ENCODE peak calls at places on chromosomes 3 and 15, in four cellular contexts. E is NCI-H146; N is Calu3; V is stimulated activated CD4-positive, alpha-beta T cell treated with anti-CD3 and anti-CD28 coated beads, Interleukin-2, amount 100 ng/mL, for 4 hours. R is an unnamed sample.

GRCh38 chr3:56759532-56759931 is 42.2 kb downstream of the ARHGEF3 start:
- DNase-seq in N (no peak), E (no peak), V (no peak), R (no peak)

GRCh38 chr3:193987186-193987585 is 148.8 kb upstream of the HES1 start:
- DNase-seq in E (no peak), N (no peak), V (no peak), R (no peak)

GRCh38 chr15:100995471-100996430 is 76.6 kb downstream of the LRRK1 start:
- DNase-seq in E (no peak), V (no peak), N (no peak), R (peak; percentile 84)

GRCh38 chr3:197466586-197467399 is 89.0 kb downstream of the BDH1 start:
- DNase-seq in E (no peak), N (peak; percentile 32), V (no peak), R (no peak)

GRCh38 chr3:177554900-177555759 is 357.8 kb upstream of the TBL1XR1 start:
- DNase-seq in V (no peak), N (no peak), E (peak; percentile 98), R (no peak)

GRCh38 chr3:79326642-79327041 is 441.2 kb downstream of the ROBO1 start:
- DNase-seq in V (no peak), E (no peak), N (no peak), R (no peak)

GRCh38 chr3:114299421-114299820 is 5.6 kb downstream of the TIGIT start:
- DNase-seq in V (no peak), E (peak; percentile 53), N (peak; percentile 51), R (no peak)

GRCh38 chr3:178455966-178456365 is 80.3 kb upstream of the KCNMB2 start:
- DNase-seq in E (no peak), V (no peak), N (no peak), R (no peak)

GRCh38 chr3:179706233-179706632 is 53.4 kb downstream of the USP13 start:
- DNase-seq in V (no peak), N (no peak), E (no peak), R (no peak)

GRCh38 chr3:129552287-129553050 is 9.5 kb downstream of the H1-8 start:
- DNase-seq in V (no peak), E (no peak), N (no peak), R (no peak)

GRCh38 chr3:3053974-3054373 is 56.2 kb downstream of the IL5RA start:
- DNase-seq in V (no peak), E (no peak), N (peak; percentile 4), R (no peak)

GRCh38 chr3:46866720-46867549 is 3.7 kb upstream of the MYL3 start:
- DNase-seq in V (peak; percentile 70), E (peak; percentile 19), N (peak; percentile 83), R (no peak)

GRCh38 chr15:23026218-23026617 is 13.2 kb downstream of the TUBGCP5 start:
- DNase-seq in N (no peak), E (no peak), V (no peak), R (no peak)

GRCh38 chr15:66411190-66411589 is 24.5 kb downstream of the MAP2K1 start:
- DNase-seq in E (no peak), V (no peak), N (no peak), R (no peak)

GRCh38 chr15:51202783-51203182 is 108.1 kb upstream of the TNFAIP8L3 start:
- DNase-seq in E (no peak), N (no peak), V (no peak), R (no peak)

GRCh38 chr3:127694467-127695215 is 21.9 kb downstream of the ABTB1 start:
- DNase-seq in V (peak; percentile 28), E (peak; percentile 67), N (peak; percentile 92), R (no peak)

GRCh38 chr3:62602987-62603386 is 229.6 kb upstream of the FEZF2 start:
- DNase-seq in V (no peak), E (no peak), N (no peak), R (no peak)

GRCh38 chr15:69576035-69576526 is 123.5 kb downstream of the RPLP1 start:
- DNase-seq in V (peak; percentile 59), N (peak; percentile 88), E (peak; percentile 41), R (no peak)

GRCh38 chr3:17091895-17092294 is 207.1 kb downstream of the PLCL2 start:
- DNase-seq in V (no peak), N (no peak), E (no peak), R (no peak)

GRCh38 chr3:157532529-157533297 is 29.5 kb upstream of the VEPH1 start:
- DNase-seq in N (peak; percentile 74), E (peak; percentile 86), V (no peak), R (no peak)

GRCh38 chr3:25037049-25037547 is 391.0 kb upstream of the RARB start:
- DNase-seq in E (no peak), V (no peak), N (no peak), R (no peak)

GRCh38 chr3:119973276-119973675 is 121.0 kb downstream of the GSK3B start:
- DNase-seq in E (peak; percentile 74), N (no peak), V (no peak), R (no peak)

GRCh38 chr3:43774799-43775198 is 84.1 kb downstream of the ABHD5 start:
- DNase-seq in V (no peak), N (no peak), E (no peak), R (no peak)

GRCh38 chr15:66760968-66761722 is 59.1 kb downstream of the SMAD6 start:
- DNase-seq in E (no peak), V (no peak), N (peak; percentile 61), R (no peak)

GRCh38 chr15:67930720-67931119 is 90.9 kb upstream of the RNU6-1 start:
- DNase-seq in N (no peak), E (no peak), V (no peak), R (no peak)

GRCh38 chr3:108835101-108835500 is 12.5 kb downstream of the TRAT1 start:
- DNase-seq in V (peak; percentile 62), N (no peak), E (no peak), R (no peak)

GRCh38 chr3:14371573-14372474 is 30.6 kb upstream of the SLC6A6 start:
- DNase-seq in V (no peak), E (peak; percentile 33), N (peak; percentile 89), R (no peak)

GRCh38 chr3:69116897-69117296 is 5.5 kb downstream of the LMOD3 start:
- DNase-seq in E (no peak), N (peak; percentile 76), V (no peak), R (no peak)

GRCh38 chr3:119681279-119681678 is 4.1 kb upstream of the COX17 start:
- DNase-seq in V (no peak), E (peak; percentile 25), N (peak; percentile 15), R (no peak)

GRCh38 chr3:121545049-121545563 is 682 bp downstream of the POLQ start:
- DNase-seq in V (no peak), E (peak; percentile 48), N (no peak), R (no peak)

GRCh38 chr3:30724863-30725262 is 118.5 kb downstream of the TGFBR2 start:
- DNase-seq in E (no peak), V (no peak), N (no peak), R (no peak)

GRCh38 chr15:76345880-76346665 is 9.5 kb downstream of the ISL2 start:
- DNase-seq in N (peak; percentile 56), E (peak; percentile 25), V (no peak), R (no peak)

R was measured in vagina.